ENCODE peak calls at places on chromosomes 2 and 18, in nine cellular contexts. Y, G, S, A, H, W, L, F and R are unnamed samples.

GRCh38 chr18:58669731-58670379 is 1.4 kb upstream of the MALT1 start:
- DNase-seq in Y (no peak), G (no peak), S (no peak), A (peak; percentile 84), H (no peak), W (no peak), L (no peak), F (no peak), R (peak; percentile 31)

GRCh38 chr2:218854860-218855259 is 4.7 kb upstream of the WNT6 start:
- DNase-seq in Y (no peak), G (no peak), S (no peak), A (no peak), H (no peak), W (no peak), L (no peak), F (no peak), R (no peak)

GRCh38 chr2:170156592-170156991 is 21.4 kb upstream of the MYO3B start:
- DNase-seq in Y (no peak), G (no peak), S (no peak), A (no peak), H (no peak), W (no peak), L (no peak), F (no peak), R (no peak)

GRCh38 chr18:57142361-57142760 is 4.5 kb upstream of the BOD1L2 start:
- DNase-seq in Y (no peak), G (no peak), S (no peak), A (no peak), H (no peak), W (no peak), L (no peak), F (no peak), R (no peak)

GRCh38 chr2:101697124-101697793 is at the start of gene MAP4K4:
- DNase-seq in Y (peak; percentile 85), G (peak; percentile 47), S (peak; percentile 55), A (peak; percentile 82), H (peak; percentile 77), W (peak; percentile 54), L (peak; percentile 78), F (peak; percentile 84), R (no peak)

GRCh38 chr2:20664431-20665260 is 2.3 kb upstream of the GDF7 start:
- DNase-seq in Y (no peak), G (no peak), S (no peak), A (no peak), H (no peak), W (no peak), L (no peak), F (no peak), R (no peak)

GRCh38 chr2:148918554-148918953 is 43.5 kb downstream of the KIF5C start:
- DNase-seq in Y (no peak), G (no peak), S (no peak), A (no peak), H (no peak), W (no peak), L (no peak), F (no peak), R (no peak)

GRCh38 chr2:30115141-30115980 is 31.4 kb upstream of the YPEL5 start:
- DNase-seq in Y (peak; percentile 46), G (peak; percentile 45), S (peak; percentile 27), A (peak; percentile 88), H (peak; percentile 91), W (peak; percentile 76), L (peak; percentile 64), F (peak; percentile 41), R (peak; percentile 20)

GRCh38 chr2:168639024-168639423 is 163.4 kb upstream of the NOSTRIN start:
- DNase-seq in Y (no peak), G (no peak), S (no peak), A (no peak), H (no peak), W (no peak), L (peak; percentile 56), F (no peak), R (no peak)

GRCh38 chr2:121298476-121298875 is 13.5 kb upstream of the TFCP2L1 start:
- DNase-seq in Y (no peak), G (no peak), S (no peak), A (no peak), H (no peak), W (no peak), L (no peak), F (no peak), R (no peak)

GRCh38 chr2:86788172-86788571 is 2.5 kb downstream of the CD8A start:
- DNase-seq in Y (no peak), G (no peak), S (no peak), A (no peak), H (no peak), W (no peak), L (no peak), F (no peak), R (no peak)

GRCh38 chr2:13240789-13241487 is 524.2 kb downstream of the TRIB2 start:
- DNase-seq in Y (no peak), G (no peak), S (no peak), A (no peak), H (no peak), W (no peak), L (no peak), F (no peak), R (no peak)

GRCh38 chr2:181324912-181325311 is 132.3 kb upstream of the ITGA4 start:
- DNase-seq in Y (no peak), G (no peak), S (no peak), A (no peak), H (no peak), W (no peak), L (no peak), F (no peak), R (no peak)

GRCh38 chr2:124264496-124265160 is 239.5 kb downstream of the CNTNAP5 start:
- DNase-seq in Y (no peak), G (no peak), S (no peak), A (peak; percentile 23), H (no peak), W (no peak), L (no peak), F (no peak), R (no peak)

GRCh38 chr2:58107803-58108710 is 61.5 kb downstream of the VRK2 start:
- DNase-seq in Y (no peak), G (no peak), S (no peak), A (peak; percentile 94), H (peak; percentile 29), W (no peak), L (no peak), F (no peak), R (no peak)

GRCh38 chr2:188787002-188787660 is 187.0 kb upstream of the COL3A1 start:
- DNase-seq in Y (no peak), G (no peak), S (no peak), A (peak; percentile 13), H (no peak), W (no peak), L (no peak), F (no peak), R (no peak)

GRCh38 chr2:173578404-173579092 is 223.9 kb downstream of the CDCA7 start:
- DNase-seq in Y (no peak), G (no peak), S (no peak), A (peak; percentile 63), H (no peak), W (no peak), L (no peak), F (no peak), R (no peak)

GRCh38 chr18:74534150-74534969 is at the start of gene CNDP1:
- DNase-seq in Y (no peak), G (no peak), S (no peak), A (no peak), H (no peak), W (no peak), L (no peak), F (peak; percentile 10), R (no peak)

GRCh38 chr2:16251511-16252205 is 311.3 kb downstream of the MYCN start:
- DNase-seq in Y (no peak), G (no peak), S (no peak), A (no peak), H (no peak), W (no peak), L (no peak), F (no peak), R (no peak)

GRCh38 chr2:19688059-19688458 is 213.7 kb downstream of the TTC32 start:
- DNase-seq in Y (no peak), G (no peak), S (no peak), A (no peak), H (no peak), W (no peak), L (no peak), F (no peak), R (no peak)

GRCh38 chr18:41972067-41973000 is 17.3 kb downstream of the PIK3C3 start:
- DNase-seq in Y (no peak), G (no peak), S (no peak), A (no peak), H (no peak), W (no peak), L (peak; percentile 16), F (no peak), R (no peak)

GRCh38 chr2:147030966-147031760 is 813.7 kb upstream of the ACVR2A start:
- DNase-seq in Y (no peak), G (no peak), S (no peak), A (peak; percentile 72), H (no peak), W (no peak), L (peak; percentile 36), F (no peak), R (no peak)

GRCh38 chr18:31835528-31836138 is 75.0 kb upstream of the SLC25A52 start:
- DNase-seq in Y (no peak), G (no peak), S (no peak), A (no peak), H (peak; percentile 28), W (no peak), L (no peak), F (no peak), R (no peak)

GRCh38 chr2:25234756-25235155 is 66.4 kb upstream of the POMC start:
- DNase-seq in Y (no peak), G (no peak), S (no peak), A (no peak), H (no peak), W (no peak), L (no peak), F (no peak), R (no peak)

GRCh38 chr2:215707608-215708007 is 271.7 kb upstream of the FN1 start:
- DNase-seq in Y (no peak), G (no peak), S (no peak), A (no peak), H (no peak), W (no peak), L (no peak), F (no peak), R (no peak)

GRCh38 chr18:8810157-8810556 is 104.8 kb downstream of the MTCL1 start:
- DNase-seq in Y (no peak), G (no peak), S (no peak), A (no peak), H (no peak), W (no peak), L (no peak), F (no peak), R (no peak)

GRCh38 chr2:85779641-85780315 is 26.0 kb downstream of the ATOH8 start:
- DNase-seq in Y (no peak), G (no peak), S (no peak), A (no peak), H (peak; percentile 76), W (no peak), L (no peak), F (no peak), R (no peak)

GRCh38 chr18:45726603-45727002 is 2.6 kb downstream of the SLC14A1 start:
- DNase-seq in Y (no peak), G (no peak), S (no peak), A (peak; percentile 33), H (no peak), W (no peak), L (peak; percentile 99), F (no peak), R (no peak)